ENCODE peak calls at places on chromosomes 5 and 9, in six cellular contexts. One of them, this sample, is unnamed.

GRCh38 chr5:173515526-173515925 is 100.9 kb downstream of the BOD1 start:
- DNase-seq in nucleus accumbens: no peak
- DNase-seq in naive thymus-derived CD4-positive, alpha-beta T cell: no peak
- DNase-seq in T follicular helper cell: no peak
- DNase-seq in NCI-H1105 treated with DMSO at 0.1 percent for 48 hours: no peak
- DNase-seq in KG1: no peak
- DNase-seq in this sample: peak

GRCh38 chr5:980001-980588 is 28.5 kb upstream of the NKD2 start:
- DNase-seq in nucleus accumbens: no peak
- DNase-seq in naive thymus-derived CD4-positive, alpha-beta T cell: no peak
- DNase-seq in KG1: no peak
- DNase-seq in T follicular helper cell: no peak
- DNase-seq in NCI-H1105 treated with DMSO at 0.1 percent for 48 hours: no peak
- DNase-seq in this sample: peak

GRCh38 chr5:131382407-131383395 is 118.8 kb downstream of the CDC42SE2 start:
- DNase-seq in NCI-H1105 treated with DMSO at 0.1 percent for 48 hours: peak
- DNase-seq in nucleus accumbens: no peak
- DNase-seq in KG1: no peak
- DNase-seq in T follicular helper cell: peak
- DNase-seq in naive thymus-derived CD4-positive, alpha-beta T cell: no peak
- DNase-seq in this sample: peak

GRCh38 chr5:165014439-165014838 is 1509.0 kb downstream of the MAT2B start:
- DNase-seq in KG1: no peak
- DNase-seq in naive thymus-derived CD4-positive, alpha-beta T cell: no peak
- DNase-seq in nucleus accumbens: no peak
- DNase-seq in T follicular helper cell: no peak
- DNase-seq in NCI-H1105 treated with DMSO at 0.1 percent for 48 hours: no peak
- DNase-seq in this sample: no peak

GRCh38 chr9:76177924-76178323 is 216.3 kb downstream of the RFK start:
- DNase-seq in KG1: no peak
- DNase-seq in T follicular helper cell: no peak
- DNase-seq in NCI-H1105 treated with DMSO at 0.1 percent for 48 hours: no peak
- DNase-seq in nucleus accumbens: no peak
- DNase-seq in naive thymus-derived CD4-positive, alpha-beta T cell: no peak
- DNase-seq in this sample: no peak

GRCh38 chr5:167716376-167716775 is 575.1 kb upstream of the WWC1 start:
- DNase-seq in KG1: no peak
- DNase-seq in T follicular helper cell: no peak
- DNase-seq in NCI-H1105 treated with DMSO at 0.1 percent for 48 hours: no peak
- DNase-seq in naive thymus-derived CD4-positive, alpha-beta T cell: no peak
- DNase-seq in nucleus accumbens: no peak
- DNase-seq in this sample: peak

GRCh38 chr5:103867857-103868598 is 305.4 kb upstream of the NUDT12 start:
- DNase-seq in naive thymus-derived CD4-positive, alpha-beta T cell: no peak
- DNase-seq in nucleus accumbens: no peak
- DNase-seq in KG1: no peak
- DNase-seq in T follicular helper cell: no peak
- DNase-seq in NCI-H1105 treated with DMSO at 0.1 percent for 48 hours: peak
- DNase-seq in this sample: no peak

GRCh38 chr5:6408260-6408596 is 29.9 kb upstream of the MED10 start:
- DNase-seq in T follicular helper cell: no peak
- DNase-seq in KG1: no peak
- DNase-seq in NCI-H1105 treated with DMSO at 0.1 percent for 48 hours: no peak
- DNase-seq in naive thymus-derived CD4-positive, alpha-beta T cell: no peak
- DNase-seq in nucleus accumbens: no peak
- DNase-seq in this sample: no peak

GRCh38 chr5:78838753-78839152 is 146.4 kb downstream of the ARSB start:
- DNase-seq in nucleus accumbens: no peak
- DNase-seq in naive thymus-derived CD4-positive, alpha-beta T cell: no peak
- DNase-seq in NCI-H1105 treated with DMSO at 0.1 percent for 48 hours: no peak
- DNase-seq in T follicular helper cell: no peak
- DNase-seq in KG1: no peak
- DNase-seq in this sample: no peak

GRCh38 chr9:70111042-70111602 is 67.5 kb downstream of the MAMDC2 start:
- DNase-seq in nucleus accumbens: no peak
- DNase-seq in KG1: peak
- DNase-seq in naive thymus-derived CD4-positive, alpha-beta T cell: peak
- DNase-seq in T follicular helper cell: peak
- DNase-seq in NCI-H1105 treated with DMSO at 0.1 percent for 48 hours: peak
- DNase-seq in this sample: peak

GRCh38 chr9:22211588-22212360 is 202.7 kb upstream of the CDKN2B start:
- DNase-seq in nucleus accumbens: no peak
- DNase-seq in naive thymus-derived CD4-positive, alpha-beta T cell: no peak
- DNase-seq in KG1: no peak
- DNase-seq in NCI-H1105 treated with DMSO at 0.1 percent for 48 hours: no peak
- DNase-seq in T follicular helper cell: no peak
- DNase-seq in this sample: peak

GRCh38 chr5:55232985-55233928 is at the start of gene CCNO:
- DNase-seq in KG1: no peak
- DNase-seq in NCI-H1105 treated with DMSO at 0.1 percent for 48 hours: peak
- DNase-seq in nucleus accumbens: no peak
- DNase-seq in T follicular helper cell: peak
- DNase-seq in naive thymus-derived CD4-positive, alpha-beta T cell: peak
- DNase-seq in this sample: peak

GRCh38 chr9:93612796-93613154 is 36.4 kb downstream of the PHF2 start:
- DNase-seq in nucleus accumbens: no peak
- DNase-seq in T follicular helper cell: no peak
- DNase-seq in naive thymus-derived CD4-positive, alpha-beta T cell: no peak
- DNase-seq in KG1: no peak
- DNase-seq in NCI-H1105 treated with DMSO at 0.1 percent for 48 hours: peak
- DNase-seq in this sample: no peak

GRCh38 chr9:36132081-36132480 is 4.5 kb upstream of the GLIPR2 start:
- DNase-seq in T follicular helper cell: no peak
- DNase-seq in NCI-H1105 treated with DMSO at 0.1 percent for 48 hours: no peak
- DNase-seq in naive thymus-derived CD4-positive, alpha-beta T cell: no peak
- DNase-seq in KG1: no peak
- DNase-seq in nucleus accumbens: no peak
- DNase-seq in this sample: no peak

GRCh38 chr9:98318041-98318790 is 62.8 kb upstream of the TBC1D2 start:
- DNase-seq in naive thymus-derived CD4-positive, alpha-beta T cell: no peak
- DNase-seq in NCI-H1105 treated with DMSO at 0.1 percent for 48 hours: no peak
- DNase-seq in nucleus accumbens: no peak
- DNase-seq in T follicular helper cell: no peak
- DNase-seq in KG1: no peak
- DNase-seq in this sample: no peak

GRCh38 chr5:61837788-61838187 is 468.2 kb upstream of the KIF2A start:
- DNase-seq in nucleus accumbens: no peak
- DNase-seq in NCI-H1105 treated with DMSO at 0.1 percent for 48 hours: no peak
- DNase-seq in naive thymus-derived CD4-positive, alpha-beta T cell: no peak
- DNase-seq in T follicular helper cell: no peak
- DNase-seq in KG1: no peak
- DNase-seq in this sample: no peak

GRCh38 chr5:124790895-124791732 is 44.7 kb upstream of the ZNF608 start:
- DNase-seq in T follicular helper cell: no peak
- DNase-seq in KG1: no peak
- DNase-seq in naive thymus-derived CD4-positive, alpha-beta T cell: no peak
- DNase-seq in nucleus accumbens: no peak
- DNase-seq in NCI-H1105 treated with DMSO at 0.1 percent for 48 hours: peak
- DNase-seq in this sample: no peak